ENCODE peak calls at places on chromosomes 3 and 15, in ten cellular contexts. P is RWPE1, R is fibroblast of the aortic adventitia, M is GM10248, W is HFFc6, T is heart right ventricle, U is astrocyte of the spinal cord, E is mucosa of descending colon, B is HCT116, K is body of pancreas. S is an unnamed sample.

GRCh38 chr3:55720614-55721013 is 233.5 kb upstream of the WNT5A start:
- DNase-seq in P (peak), R (peak), M (peak), W (peak), T (no peak), U (peak), E (no peak), B (no peak), K (no peak), S (no peak)

GRCh38 chr3:40237892-40238571 is 71.5 kb upstream of the EIF1B start:
- DNase-seq in P (no peak), R (peak), M (no peak), W (peak), T (no peak), U (no peak), E (no peak), B (no peak), K (no peak), S (no peak)

GRCh38 chr3:2098398-2099027 is at the start of gene CNTN4:
- DNase-seq in P (peak), R (no peak), M (peak), W (no peak), T (peak), U (no peak), E (peak), B (no peak), K (peak), S (no peak)

GRCh38 chr3:8366214-8366613 is 135.4 kb upstream of the LMCD1 start:
- DNase-seq in P (no peak), R (no peak), M (no peak), W (no peak), T (no peak), U (no peak), E (no peak), B (no peak), K (no peak), S (no peak)

GRCh38 chr15:60381148-60381788 is 16.5 kb downstream of the ANXA2 start:
- DNase-seq in P (no peak), R (peak), M (no peak), W (no peak), T (no peak), U (no peak), E (no peak), B (no peak), K (no peak), S (no peak)

GRCh38 chr3:161939919-161940693 is 443.5 kb downstream of the OTOL1 start:
- DNase-seq in P (no peak), R (peak), M (no peak), W (no peak), T (no peak), U (peak), E (no peak), B (no peak), K (no peak), S (no peak)

GRCh38 chr15:77037475-77038209 is 33.3 kb downstream of the TSPAN3 start:
- DNase-seq in P (no peak), R (no peak), M (peak), W (no peak), T (no peak), U (no peak), E (peak), B (no peak), K (no peak), S (no peak)

GRCh38 chr15:28107111-28107893 is 8.2 kb upstream of the OCA2 start:
- DNase-seq in P (no peak), R (peak), M (no peak), W (no peak), T (no peak), U (peak), E (no peak), B (no peak), K (peak), S (no peak)

GRCh38 chr3:144831955-144832716 is 860.5 kb downstream of the DIPK2A start:
- DNase-seq in P (no peak), R (no peak), M (no peak), W (no peak), T (no peak), U (no peak), E (no peak), B (no peak), K (no peak), S (no peak)

GRCh38 chr3:173993299-173993698 is 595.8 kb downstream of the NLGN1 start:
- DNase-seq in P (peak), R (peak), M (no peak), W (peak), T (no peak), U (peak), E (no peak), B (peak), K (no peak), S (no peak)

GRCh38 chr3:40523781-40524180 is 979 bp upstream of the ZNF621 start:
- DNase-seq in P (no peak), R (no peak), M (no peak), W (no peak), T (no peak), U (no peak), E (no peak), B (no peak), K (peak), S (no peak)

GRCh38 chr15:64460737-64461576 is 579 bp downstream of the ZNF609 start:
- DNase-seq in P (peak), R (peak), M (peak), W (peak), T (peak), U (peak), E (peak), B (peak), K (peak), S (no peak)

GRCh38 chr15:70140543-70141375 is 43.0 kb upstream of the TLE3 start:
- DNase-seq in P (no peak), R (peak), M (peak), W (no peak), T (no peak), U (peak), E (peak), B (no peak), K (peak), S (peak)

GRCh38 chr3:64291345-64291744 is 66.1 kb upstream of the PRICKLE2 start:
- DNase-seq in P (peak), R (peak), M (no peak), W (peak), T (no peak), U (peak), E (no peak), B (no peak), K (peak), S (no peak)

GRCh38 chr3:112394008-112394616 is 61.2 kb downstream of the CD200 start:
- DNase-seq in P (no peak), R (peak), M (no peak), W (no peak), T (no peak), U (no peak), E (no peak), B (no peak), K (no peak), S (no peak)

GRCh38 chr15:36334059-36334458 is 245.4 kb upstream of the CDIN1 start:
- DNase-seq in P (no peak), R (peak), M (no peak), W (peak), T (no peak), U (peak), E (no peak), B (no peak), K (no peak), S (no peak)

GRCh38 chr3:187909871-187910270 is 164.6 kb upstream of the BCL6 start:
- DNase-seq in P (no peak), R (no peak), M (no peak), W (no peak), T (no peak), U (peak), E (no peak), B (no peak), K (no peak), S (no peak)

GRCh38 chr3:123449092-123449985 is 449 bp upstream of the ADCY5 start:
- DNase-seq in P (no peak), R (peak), M (peak), W (no peak), T (peak), U (peak), E (no peak), B (no peak), K (peak), S (no peak)

GRCh38 chr15:85657132-85657531 is 137.6 kb downstream of the KLHL25 start:
- DNase-seq in P (no peak), R (no peak), M (no peak), W (no peak), T (no peak), U (no peak), E (no peak), B (no peak), K (no peak), S (no peak)

GRCh38 chr3:151263126-151263525 is 15.2 kb downstream of the P2RY14 start:
- DNase-seq in P (no peak), R (peak), M (no peak), W (no peak), T (no peak), U (no peak), E (no peak), B (no peak), K (no peak), S (no peak)

GRCh38 chr3:57078366-57079220 is 18.1 kb downstream of the SPATA12 start:
- DNase-seq in P (peak), R (peak), M (peak), W (no peak), T (peak), U (peak), E (peak), B (no peak), K (peak), S (no peak)

GRCh38 chr3:86978111-86978528 is 12.8 kb downstream of the VGLL3 start:
- DNase-seq in P (no peak), R (peak), M (no peak), W (peak), T (no peak), U (no peak), E (no peak), B (no peak), K (peak), S (no peak)

DNA sequence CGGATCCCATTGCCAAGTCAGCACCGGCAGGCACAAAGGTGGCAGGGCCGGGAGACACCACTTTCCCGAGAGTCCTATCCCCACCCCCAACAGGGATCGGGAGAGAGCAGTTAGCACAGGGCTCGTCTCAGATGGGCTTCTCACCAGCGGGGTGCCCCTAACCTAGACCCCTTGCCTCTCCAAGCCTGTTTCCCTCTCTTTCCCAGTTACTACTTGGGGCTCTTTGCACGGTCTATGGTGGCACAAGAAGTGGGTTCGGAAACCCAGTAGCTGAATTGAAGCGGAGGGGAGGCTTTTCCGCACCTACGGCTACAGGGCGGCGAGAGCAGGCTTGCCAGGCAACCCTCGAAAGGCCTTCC is 383 bp upstream of the EFCC1 start:
- DNase-seq in P (no peak), R (no peak), M (no peak), W (no peak), T (no peak), U (no peak), E (no peak), B (no peak), K (no peak), S (no peak)
- TF ChIP-seq CTCF in P (no peak), R (no peak), M (no peak), W (no peak), T (no peak), U (no peak), E (no peak), B (no peak), K (no peak), S (no peak)

GRCh38 chr3:111227216-111227615 is 155.6 kb downstream of the NECTIN3 start:
- DNase-seq in P (no peak), R (peak), M (no peak), W (peak), T (no peak), U (peak), E (no peak), B (no peak), K (no peak), S (no peak)

GRCh38 chr3:111229301-111229700 is 157.7 kb downstream of the NECTIN3 start:
- DNase-seq in P (no peak), R (no peak), M (no peak), W (no peak), T (no peak), U (no peak), E (no peak), B (no peak), K (no peak), S (no peak)
- TF ChIP-seq CTCF in P (no peak), R (no peak), M (no peak), W (no peak), T (no peak), U (no peak), E (no peak), B (no peak), K (no peak), S (no peak)

GRCh38 chr3:189144645-189145044 is 27.1 kb upstream of the TPRG1 start:
- DNase-seq in P (peak), R (peak), M (no peak), W (no peak), T (no peak), U (no peak), E (no peak), B (no peak), K (no peak), S (no peak)
- TF ChIP-seq CTCF in P (peak), R (no peak), M (peak), W (peak), T (peak), U (no peak), E (no peak), B (peak), K (peak), S (no peak)

GRCh38 chr3:133441867-133442270 is 42.0 kb downstream of the BFSP2 start:
- DNase-seq in P (no peak), R (no peak), M (no peak), W (no peak), T (no peak), U (no peak), E (no peak), B (no peak), K (no peak), S (no peak)

GRCh38 chr3:133442518-133442917 is 42.7 kb downstream of the BFSP2 start:
- DNase-seq in P (no peak), R (no peak), M (no peak), W (no peak), T (no peak), U (no peak), E (no peak), B (no peak), K (no peak), S (no peak)

GRCh38 chr3:133440652-133441051 is 40.8 kb downstream of the BFSP2 start:
- DNase-seq in P (no peak), R (no peak), M (no peak), W (no peak), T (no peak), U (peak), E (no peak), B (no peak), K (no peak), S (no peak)

GRCh38 chr3:133439563-133439962 is 39.7 kb downstream of the BFSP2 start:
- DNase-seq in P (no peak), R (no peak), M (no peak), W (no peak), T (no peak), U (no peak), E (no peak), B (no peak), K (no peak), S (no peak)

DNA sequence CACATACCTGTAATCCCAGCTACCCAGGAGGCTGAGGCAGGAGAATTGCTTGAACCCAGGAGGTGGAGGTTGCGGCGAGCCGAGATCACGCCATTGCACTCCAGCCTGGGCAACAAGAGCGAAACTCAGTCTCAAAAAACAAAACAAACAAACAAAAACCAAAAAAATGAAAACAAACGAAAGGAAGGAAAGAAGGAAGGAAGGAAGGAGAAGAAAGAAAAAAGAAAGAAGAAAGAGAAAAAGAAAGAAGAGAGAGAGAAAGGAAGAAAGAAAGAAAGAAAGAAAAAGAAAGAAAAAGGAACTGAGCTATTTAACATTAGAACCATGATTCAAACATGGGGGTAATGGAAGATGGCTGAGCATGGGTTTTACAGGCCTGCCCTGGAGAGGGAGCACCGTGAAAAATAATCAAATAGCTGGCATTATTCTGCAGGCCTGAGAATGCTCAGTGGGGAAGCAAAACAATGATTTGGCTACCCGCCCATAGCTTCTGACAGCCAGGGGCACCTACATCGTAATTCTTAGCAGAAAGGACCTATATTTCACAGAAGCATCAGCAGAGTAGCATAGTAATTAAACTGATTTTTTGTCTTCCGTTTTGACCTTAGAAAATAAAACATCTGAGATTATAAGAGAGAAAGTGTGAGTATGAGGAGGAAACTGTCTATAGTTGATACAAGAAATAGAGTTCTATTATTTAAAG is 37.7 kb downstream of the BFSP2 start:
- DNase-seq in P (no peak), R (peak), M (no peak), W (peak), T (no peak), U (peak), E (no peak), B (no peak), K (peak), S (no peak)
- TF ChIP-seq CTCF in P (no peak), R (peak), M (no peak), W (peak), T (no peak), U (no peak), E (no peak), B (peak), K (peak), S (no peak)

GRCh38 chr3:81339040-81339845 is 422.2 kb downstream of the GBE1 start:
- DNase-seq in P (peak), R (peak), M (peak), W (no peak), T (no peak), U (peak), E (no peak), B (no peak), K (no peak), S (no peak)
- TF ChIP-seq CTCF in P (peak), R (peak), M (no peak), W (peak), T (peak), U (peak), E (no peak), B (no peak), K (peak), S (peak)

S was measured in GM12864.